ENCODE peak calls at places on chromosomes 16 and 17, in nine cellular contexts. M is A549, G is uterus, N is transverse colon, I is breast epithelium, Z is gastrocnemius medialis, U is right atrium auricular region, J is body of pancreas, R is ovary. W is an unnamed sample.

GRCh38 chr17:42407289-42407836 is 15.7 kb downstream of the CAVIN1 start:
- DNase-seq in I (peak), G (peak), Z (peak), J (peak), N (peak), U (peak), R (peak), M (peak), W (no peak)

GRCh38 chr17:49278076-49278475 is 47.5 kb upstream of the PHOSPHO1 start:
- DNase-seq in U (no peak), J (no peak), G (no peak), R (peak), M (no peak), Z (no peak), I (no peak), N (no peak), W (no peak)

GRCh38 chr17:77963441-77963840 is 4.9 kb downstream of the TNRC6C start:
- DNase-seq in R (peak), N (peak), Z (no peak), G (no peak), M (no peak), U (no peak), J (peak), I (peak), W (peak)

GRCh38 chr16:53090591-53091507 is 36.1 kb downstream of the CHD9 start:
- DNase-seq in U (peak), I (peak), J (peak), G (peak), M (no peak), N (peak), R (peak), Z (peak), W (peak)

GRCh38 chr17:13460646-13461045 is 141.1 kb downstream of the HS3ST3A1 start:
- DNase-seq in N (no peak), I (no peak), G (no peak), Z (no peak), J (no peak), R (no peak), U (no peak), M (no peak), W (no peak)

GRCh38 chr16:4052801-4053662 is 63.2 kb downstream of the ADCY9 start:
- DNase-seq in Z (peak), R (no peak), I (peak), U (peak), M (no peak), G (no peak), J (peak), N (peak), W (no peak)

GRCh38 chr17:34226011-34226410 is 29.1 kb upstream of the CCL2 start:
- DNase-seq in Z (no peak), G (no peak), U (no peak), J (no peak), I (no peak), M (no peak), R (no peak), N (no peak), W (no peak)

GRCh38 chr17:35254107-35254802 is 11.4 kb downstream of the SLFN5 start:
- DNase-seq in I (peak), R (no peak), Z (peak), N (peak), J (peak), M (peak), U (peak), G (peak), W (peak)

GRCh38 chr17:50903604-50904521 is 37.7 kb upstream of the TOB1 start:
- DNase-seq in Z (no peak), G (no peak), R (no peak), M (no peak), I (no peak), N (no peak), U (no peak), J (no peak), W (peak)

GRCh38 chr17:39563476-39563875 is 44.2 kb downstream of the NEUROD2 start:
- DNase-seq in M (no peak), G (no peak), N (no peak), J (no peak), R (peak), U (no peak), I (no peak), Z (no peak), W (no peak)

GRCh38 chr17:38871247-38871991 is 1.6 kb downstream of the LASP1 start:
- DNase-seq in I (peak), G (peak), R (peak), Z (no peak), N (peak), M (peak), U (peak), J (peak), W (no peak)

GRCh38 chr17:56150631-56151030 is 2.6 kb upstream of the ANKFN1 start:
- DNase-seq in G (no peak), M (no peak), N (no peak), U (no peak), I (no peak), Z (no peak), J (no peak), R (no peak), W (no peak)

GRCh38 chr17:7394452-7395191 is at the start of gene PLSCR3:
- DNase-seq in G (peak), N (peak), Z (peak), M (peak), I (peak), U (peak), J (peak), R (peak), W (peak)

GRCh38 chr16:20401066-20401465 is 3.5 kb downstream of the PDILT start:
- DNase-seq in Z (no peak), N (no peak), I (no peak), R (no peak), M (no peak), U (no peak), J (no peak), G (no peak), W (no peak)
- H3K27ac ChIP-seq in Z (no peak), N (no peak), I (no peak), R (no peak), M (no peak), U (no peak), J (no peak), G (peak), W (no peak)

GRCh38 chr17:57988301-57989010 is 402 bp upstream of the VEZF1 start:
- DNase-seq in M (peak), Z (peak), U (no peak), G (peak), N (peak), J (peak), R (peak), I (peak), W (no peak)

GRCh38 chr17:57986841-57987581 is 1.0 kb downstream of the VEZF1 start:
- DNase-seq in R (no peak), N (peak), Z (peak), I (peak), U (no peak), G (peak), J (peak), M (peak), W (peak)

GRCh38 chr17:57990037-57990436 is 2.0 kb upstream of the VEZF1 start:
- DNase-seq in Z (no peak), N (no peak), J (no peak), G (no peak), U (no peak), R (no peak), M (no peak), I (no peak), W (no peak)

GRCh38 chr17:57987582-57988300 is at the start of gene VEZF1:
- DNase-seq in G (peak), Z (peak), R (peak), I (peak), N (peak), U (no peak), M (peak), J (peak), W (no peak)

GRCh38 chr17:57989011-57989345 is 924 bp upstream of the VEZF1 start:
- DNase-seq in N (peak), U (no peak), I (no peak), G (peak), R (no peak), M (peak), Z (no peak), J (peak), W (no peak)
- TF ChIP-seq CTCF in N (no peak), U (no peak), I (no peak), G (no peak), R (no peak), M (peak), Z (no peak), J (no peak), W (no peak)

DNA sequence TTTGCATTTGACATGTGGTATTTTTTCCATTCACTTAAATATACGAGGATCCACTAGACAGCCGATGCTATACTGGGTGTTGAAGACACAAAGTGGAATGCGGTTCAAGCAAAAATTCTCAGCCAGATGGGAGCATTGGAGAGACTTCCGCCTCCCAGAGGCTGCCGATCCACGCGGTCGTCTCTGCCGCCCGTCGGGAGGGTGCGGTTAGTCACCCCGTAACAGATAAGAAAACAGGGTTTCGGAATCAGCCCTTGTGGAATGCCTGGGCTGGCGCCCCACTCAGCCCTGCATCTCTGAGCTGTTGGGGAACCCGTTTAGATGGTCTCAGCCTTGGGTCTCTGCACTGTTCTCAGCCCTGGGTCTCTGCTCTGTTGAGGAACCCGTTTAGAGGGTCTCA is 7.3 kb downstream of the GSE1 start:
- DNase-seq in J (no peak), M (no peak), R (no peak), U (no peak), N (no peak), G (no peak), Z (no peak), I (no peak), W (no peak)
- H3K4me3 ChIP-seq in J (no peak), M (no peak), R (no peak), U (no peak), N (no peak), G (no peak), Z (no peak), I (no peak), W (no peak)

DNA sequence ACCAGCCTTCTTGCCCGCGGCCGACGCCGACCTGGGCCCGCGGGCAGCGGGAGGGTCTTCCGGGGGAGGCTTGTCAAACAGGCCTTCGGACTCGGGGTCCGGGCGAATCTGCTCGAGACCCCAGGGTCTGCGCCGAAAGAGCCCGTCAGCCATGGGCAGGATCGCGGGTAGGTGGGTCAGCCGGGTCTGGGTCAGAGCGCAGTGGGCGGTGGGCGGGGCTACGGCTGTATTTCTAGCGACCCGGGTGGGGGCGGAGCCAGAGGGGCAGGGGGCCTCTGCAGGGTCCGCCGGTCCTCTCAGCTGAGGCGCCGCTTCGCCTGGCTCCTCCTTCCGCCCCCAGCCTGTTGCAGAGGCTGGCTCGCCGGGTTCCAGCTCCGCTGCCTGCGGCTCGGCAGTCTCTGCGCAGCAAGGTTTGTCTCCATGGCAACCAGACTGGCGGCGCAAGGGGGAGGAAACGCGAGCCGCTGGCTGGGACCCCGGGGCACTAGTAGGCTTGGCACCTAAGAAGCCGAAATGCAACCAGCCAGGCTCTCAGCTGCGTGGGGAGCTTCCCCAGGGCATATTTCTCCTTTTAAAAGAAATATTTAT is 14.5 kb downstream of the MIS12 start:
- DNase-seq in U (peak), Z (peak), I (peak), J (peak), G (peak), M (peak), N (peak), R (peak), W (peak)
- H3K27ac ChIP-seq in U (no peak), Z (no peak), I (peak), J (no peak), G (peak), M (peak), N (peak), R (peak), W (peak)

GRCh38 chr17:44007346-44008204 is 3.2 kb downstream of the NAGS start:
- DNase-seq in I (no peak), G (no peak), N (peak), U (no peak), Z (no peak), R (no peak), M (no peak), J (no peak), W (no peak)
- TF ChIP-seq CTCF in I (peak), G (no peak), N (no peak), U (peak), Z (no peak), R (peak), M (no peak), J (no peak), W (no peak)

GRCh38 chr17:2212328-2212981 is 91.1 kb downstream of the SMG6 start:
- DNase-seq in N (no peak), I (no peak), U (peak), J (peak), Z (peak), M (no peak), R (no peak), G (peak), W (no peak)

GRCh38 chr17:2214887-2215615 is 88.5 kb downstream of the SMG6 start:
- DNase-seq in J (peak), Z (peak), M (no peak), N (peak), R (peak), U (peak), G (no peak), I (no peak), W (no peak)

GRCh38 chr17:2213291-2213960 is 90.2 kb downstream of the SMG6 start:
- DNase-seq in M (no peak), J (no peak), R (no peak), Z (no peak), G (no peak), I (no peak), U (peak), N (no peak), W (no peak)

GRCh38 chr17:2215616-2216364 is 87.8 kb downstream of the SMG6 start:
- DNase-seq in Z (peak), R (peak), U (peak), G (peak), M (no peak), I (peak), N (peak), J (peak), W (peak)

DNA sequence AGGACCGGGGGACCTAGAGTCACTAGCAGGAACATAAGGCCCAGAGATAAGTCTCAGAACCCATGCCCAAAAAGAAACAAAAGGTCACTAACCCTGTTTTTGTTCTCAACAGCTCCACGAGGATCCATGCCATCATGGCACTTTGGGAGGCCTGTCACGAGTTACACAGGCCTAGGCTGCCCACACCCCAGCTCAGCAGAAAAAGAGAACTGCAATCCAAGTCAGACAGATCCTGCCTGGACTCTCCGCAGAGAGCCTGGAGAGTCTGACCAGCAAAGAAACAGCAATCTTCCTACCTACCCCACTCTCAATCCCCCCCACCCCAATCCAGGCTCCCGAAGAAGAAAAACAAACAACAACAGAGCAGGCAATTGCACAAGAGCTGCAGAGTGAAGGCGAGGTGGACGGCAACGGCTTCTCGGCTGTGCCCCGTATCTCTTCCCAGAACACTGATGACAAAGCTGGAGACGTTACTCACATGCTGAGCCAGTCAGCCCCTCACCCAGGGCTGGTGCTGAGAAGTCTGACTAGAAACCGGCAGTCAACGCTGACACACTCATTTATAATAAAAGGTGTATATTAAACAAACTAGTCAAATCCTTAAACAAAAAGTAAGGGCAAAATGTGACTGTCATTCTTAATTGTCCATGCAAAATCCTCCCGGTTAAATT is 89.4 kb downstream of the SMG6 start:
- DNase-seq in R (peak), U (peak), N (peak), J (peak), M (no peak), I (no peak), G (peak), Z (peak), W (peak)
- H3K4me3 ChIP-seq in R (no peak), U (no peak), N (no peak), J (no peak), M (no peak), I (no peak), G (no peak), Z (no peak), W (peak)

GRCh38 chr16:81551821-81552304 is 107.3 kb downstream of the CMIP start:
- DNase-seq in R (no peak), N (no peak), G (no peak), J (peak), I (no peak), Z (no peak), U (no peak), M (no peak), W (no peak)

GRCh38 chr16:81550412-81550768 is 105.8 kb downstream of the CMIP start:
- DNase-seq in M (no peak), Z (no peak), I (no peak), R (no peak), N (no peak), G (no peak), U (no peak), J (no peak), W (no peak)

GRCh38 chr16:81549547-81550411 is 105.2 kb downstream of the CMIP start:
- DNase-seq in J (no peak), I (no peak), N (no peak), G (no peak), M (no peak), Z (no peak), R (no peak), U (no peak), W (no peak)

GRCh38 chr16:81552743-81553079 is 108.1 kb downstream of the CMIP start:
- DNase-seq in N (no peak), U (no peak), M (no peak), R (no peak), J (no peak), I (no peak), Z (no peak), G (no peak), W (no peak)

DNA sequence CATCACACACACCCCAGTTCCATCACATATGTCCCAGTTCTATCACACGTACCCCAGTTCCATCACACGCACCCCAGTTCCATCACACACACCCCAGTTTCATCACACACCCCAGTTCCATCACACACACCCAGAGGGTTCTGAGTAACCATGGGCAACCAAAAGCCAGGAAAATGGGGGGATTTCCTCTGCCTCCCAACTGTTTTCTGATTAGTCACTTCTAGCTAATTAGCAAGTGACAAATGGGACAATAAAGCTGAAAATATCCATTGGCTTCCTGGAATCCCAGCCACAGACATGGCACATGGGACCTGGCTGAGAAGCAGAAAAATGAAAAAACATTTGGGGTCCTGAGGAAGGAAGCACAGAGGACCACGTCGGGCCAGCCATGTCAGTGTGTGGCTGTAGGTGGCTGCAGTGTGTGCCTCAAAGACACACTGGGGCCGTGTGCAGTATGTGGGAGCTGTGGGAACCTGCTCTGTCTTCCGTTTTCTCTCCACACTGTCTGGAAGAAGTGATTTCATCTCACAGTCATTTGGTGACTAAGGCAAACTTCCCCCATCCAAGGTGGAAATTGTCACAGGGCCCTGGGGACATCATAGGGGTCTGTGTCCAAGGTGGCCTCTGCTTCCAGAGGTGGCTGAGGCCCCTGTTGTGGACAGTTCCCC is 106.7 kb downstream of the CMIP start:
- DNase-seq in R (no peak), J (no peak), I (no peak), U (no peak), G (no peak), Z (no peak), N (no peak), M (no peak), W (no peak)
- H3K27ac ChIP-seq in R (no peak), J (no peak), I (no peak), U (no peak), G (no peak), Z (no peak), N (no peak), M (peak), W (peak)

GRCh38 chr16:28822520-28823290 is at the start of gene ATXN2L:
- DNase-seq in I (peak), G (peak), R (peak), N (peak), J (peak), U (peak), Z (peak), M (peak), W (peak)
- TF ChIP-seq CTCF in I (peak), G (peak), R (no peak), N (no peak), J (no peak), U (no peak), Z (peak), M (no peak), W (no peak)

GRCh38 chr16:72753883-72754282 is 294.0 kb downstream of the ZFHX3 start:
- DNase-seq in G (no peak), Z (no peak), I (no peak), N (no peak), M (no peak), U (no peak), J (no peak), R (no peak), W (no peak)
- H3K4me3 ChIP-seq in G (no peak), Z (no peak), I (no peak), N (no peak), M (no peak), U (no peak), J (no peak), R (no peak), W (no peak)

DNA sequence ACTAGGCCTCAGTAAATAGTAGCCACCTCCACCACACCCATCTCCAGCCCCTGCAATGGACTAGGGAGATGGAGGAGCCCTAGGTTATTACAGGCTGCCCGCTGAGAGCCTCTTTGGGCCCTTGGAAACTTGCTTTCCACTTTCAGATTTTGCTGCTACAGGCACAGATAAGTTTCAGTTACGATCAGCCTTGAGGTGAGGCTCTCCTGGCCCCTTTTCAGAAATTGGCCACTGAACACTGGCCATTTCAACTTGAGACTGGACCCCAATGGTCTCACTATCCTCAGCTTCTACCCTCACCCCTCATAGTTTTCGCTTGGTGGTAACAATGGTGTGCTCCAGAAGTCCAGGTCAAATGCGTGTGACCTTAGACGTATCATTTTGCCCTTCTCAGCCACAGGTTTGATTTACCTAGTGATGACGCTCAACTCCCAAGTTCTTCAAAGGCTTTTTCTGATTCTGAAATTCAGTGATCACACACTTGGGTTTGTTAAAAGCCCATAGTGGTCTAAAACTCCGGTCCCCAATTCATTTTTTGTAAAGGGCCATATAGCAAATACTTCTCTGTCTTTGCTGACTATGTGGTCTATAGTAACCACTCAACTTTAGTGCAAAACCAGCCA is 1.0 kb downstream of the PMM2 start:
- DNase-seq in I (no peak), R (no peak), M (no peak), J (no peak), Z (no peak), G (no peak), U (no peak), N (no peak), W (no peak)
- H3K27ac ChIP-seq in I (peak), R (no peak), M (peak), J (peak), Z (peak), G (peak), U (peak), N (peak), W (no peak)